ENCODE peak calls at places on chromosome 19, in eight cellular contexts. X, A, D, I, K, C, W and R are unnamed samples.

GRCh38 chr19:21848706-21849105 is 12.7 kb upstream of the ZNF43 start:
- DNase-seq in X (no peak), D (no peak), I (no peak), C (no peak), A (no peak), K (no peak), W (no peak), R (no peak)

GRCh38 chr19:40523322-40524047 is 53.2 kb upstream of the SHKBP1 start:
- DNase-seq in W (peak), I (no peak), K (no peak), X (peak), A (peak), C (no peak), D (peak), R (peak)

GRCh38 chr19:34490141-34490766 is 8.7 kb downstream of the WTIP start:
- DNase-seq in X (no peak), W (no peak), A (no peak), C (no peak), K (no peak), I (no peak), D (no peak), R (no peak)

GRCh38 chr19:15210323-15210774 is 9.6 kb upstream of the NOTCH3 start:
- DNase-seq in A (peak), W (peak), K (peak), X (peak), C (no peak), D (peak), I (no peak), R (peak)

GRCh38 chr19:35641515-35642151 is at the start of gene ETV2:
- DNase-seq in I (no peak), K (no peak), C (no peak), D (peak), A (peak), W (peak), X (no peak), R (no peak)

GRCh38 chr19:30871979-30872378 is 477.3 kb downstream of the TSHZ3 start:
- DNase-seq in W (no peak), I (no peak), D (no peak), C (no peak), X (no peak), A (no peak), K (no peak), R (no peak)

GRCh38 chr19:1172353-1173159 is 1.5 kb downstream of the SBNO2 start:
- DNase-seq in A (peak), K (no peak), C (peak), W (peak), X (peak), D (peak), I (no peak), R (peak)

GRCh38 chr19:28159065-28159464 is 1053.9 kb downstream of the UQCRFS1 start:
- DNase-seq in W (no peak), D (no peak), K (no peak), X (no peak), C (no peak), A (no peak), I (no peak), R (no peak)

GRCh38 chr19:50477751-50478515 is 1.3 kb upstream of the GARIN5A start:
- DNase-seq in X (no peak), C (no peak), A (no peak), K (no peak), D (no peak), W (no peak), I (no peak), R (no peak)

GRCh38 chr19:47109541-47110375 is 3.8 kb downstream of the ZC3H4 start:
- DNase-seq in W (peak), I (no peak), X (peak), A (peak), C (no peak), K (peak), D (no peak), R (peak)

GRCh38 chr19:7228935-7229541 is 65.2 kb downstream of the INSR start:
- DNase-seq in C (no peak), X (no peak), W (no peak), D (no peak), A (no peak), I (no peak), K (no peak), R (no peak)

GRCh38 chr19:36257512-36257876 is 42.6 kb downstream of the ZNF146 start:
- DNase-seq in W (no peak), D (peak), K (no peak), A (peak), C (no peak), I (no peak), X (no peak), R (no peak)

GRCh38 chr19:4910594-4911273 is 1.4 kb downstream of the UHRF1 start:
- DNase-seq in A (peak), W (peak), C (no peak), X (peak), K (no peak), D (no peak), I (no peak), R (peak)